ENCODE peak calls at places on chromosome 20, in seven cellular contexts. One of them, this sample, is unnamed.
A peak's percentile ranks its signal among the peaks of the same experiment; 100 is the strongest.

GRCh38 chr20:2932497-2932896 is 59.2 kb downstream of the PTPRA start:
- DNase-seq in endodermal cell: no peak
- DNase-seq in mammary epithelial cell: no peak
- DNase-seq in thyroid gland: no peak
- DNase-seq in ovary: no peak
- DNase-seq in SK-N-SH: no peak
- DNase-seq in lung: no peak
- DNase-seq in this sample: no peak

GRCh38 chr20:31951203-31951529 is 680 bp downstream of the PDRG1 start:
- DNase-seq in thyroid gland: no peak
- DNase-seq in SK-N-SH: no peak
- DNase-seq in endodermal cell: no peak
- DNase-seq in ovary: no peak
- DNase-seq in mammary epithelial cell: no peak
- DNase-seq in lung: no peak
- DNase-seq in this sample: no peak

GRCh38 chr20:11989018-11989771 is 71.5 kb downstream of the BTBD3 start:
- DNase-seq in SK-N-SH: no peak
- DNase-seq in mammary epithelial cell: no peak
- DNase-seq in endodermal cell: no peak
- DNase-seq in ovary: no peak
- DNase-seq in lung: no peak
- DNase-seq in thyroid gland: no peak
- DNase-seq in this sample: no peak

GRCh38 chr20:23584434-23585199 is 16.3 kb upstream of the CST9L start:
- DNase-seq in thyroid gland: no peak
- DNase-seq in endodermal cell: peak; percentile 71
- DNase-seq in lung: no peak
- DNase-seq in mammary epithelial cell: no peak
- DNase-seq in ovary: no peak
- DNase-seq in SK-N-SH: no peak
- DNase-seq in this sample: peak; percentile 14

GRCh38 chr20:43590036-43590391 is 723 bp upstream of the IFT52 start:
- DNase-seq in lung: no peak
- DNase-seq in ovary: no peak
- DNase-seq in SK-N-SH: peak; percentile 51
- DNase-seq in thyroid gland: no peak
- DNase-seq in endodermal cell: peak; percentile 72
- DNase-seq in mammary epithelial cell: no peak
- DNase-seq in this sample: no peak

GRCh38 chr20:63343460-63344150 is 17.5 kb downstream of the CHRNA4 start:
- DNase-seq in SK-N-SH: no peak
- DNase-seq in thyroid gland: no peak
- DNase-seq in mammary epithelial cell: no peak
- DNase-seq in lung: no peak
- DNase-seq in endodermal cell: no peak
- DNase-seq in ovary: no peak
- DNase-seq in this sample: peak; percentile 36

GRCh38 chr20:42987376-42988114 is 202.2 kb downstream of the PTPRT start:
- DNase-seq in SK-N-SH: no peak
- DNase-seq in lung: no peak
- DNase-seq in ovary: no peak
- DNase-seq in endodermal cell: no peak
- DNase-seq in thyroid gland: no peak
- DNase-seq in mammary epithelial cell: no peak
- DNase-seq in this sample: no peak

GRCh38 chr20:25364180-25364788 is 26.4 kb downstream of the ABHD12 start:
- DNase-seq in thyroid gland: no peak
- DNase-seq in endodermal cell: peak; percentile 19
- DNase-seq in mammary epithelial cell: no peak
- DNase-seq in lung: no peak
- DNase-seq in SK-N-SH: no peak
- DNase-seq in ovary: no peak
- DNase-seq in this sample: no peak

GRCh38 chr20:10094566-10095173 is 59.9 kb downstream of the ANKEF1 start:
- DNase-seq in endodermal cell: no peak
- DNase-seq in mammary epithelial cell: no peak
- DNase-seq in SK-N-SH: no peak
- DNase-seq in ovary: no peak
- DNase-seq in thyroid gland: no peak
- DNase-seq in lung: no peak
- DNase-seq in this sample: no peak

GRCh38 chr20:43375586-43375985 is 82.1 kb upstream of the SRSF6 start:
- DNase-seq in thyroid gland: no peak
- DNase-seq in endodermal cell: no peak
- DNase-seq in SK-N-SH: no peak
- DNase-seq in ovary: no peak
- DNase-seq in mammary epithelial cell: no peak
- DNase-seq in lung: no peak
- DNase-seq in this sample: no peak

GRCh38 chr20:23127506-23128279 is 41.6 kb upstream of the CD93 start:
- DNase-seq in endodermal cell: no peak
- DNase-seq in thyroid gland: no peak
- DNase-seq in ovary: no peak
- DNase-seq in mammary epithelial cell: no peak
- DNase-seq in lung: no peak
- DNase-seq in SK-N-SH: no peak
- DNase-seq in this sample: no peak

GRCh38 chr20:6007529-6008103 is 46.2 kb downstream of the LRRN4 start:
- DNase-seq in lung: no peak
- DNase-seq in endodermal cell: no peak
- DNase-seq in SK-N-SH: no peak
- DNase-seq in ovary: no peak
- DNase-seq in thyroid gland: no peak
- DNase-seq in mammary epithelial cell: no peak
- DNase-seq in this sample: no peak

GRCh38 chr20:31440012-31440659 is at the start of gene DEFB123:
- DNase-seq in SK-N-SH: no peak
- DNase-seq in mammary epithelial cell: no peak
- DNase-seq in lung: no peak
- DNase-seq in endodermal cell: peak; percentile 52
- DNase-seq in thyroid gland: no peak
- DNase-seq in ovary: no peak
- DNase-seq in this sample: no peak

GRCh38 chr20:47985092-47985850 is 200.0 kb upstream of the SULF2 start:
- DNase-seq in thyroid gland: no peak
- DNase-seq in lung: peak; percentile 58
- DNase-seq in mammary epithelial cell: peak; percentile 25
- DNase-seq in ovary: no peak
- DNase-seq in SK-N-SH: no peak
- DNase-seq in endodermal cell: peak; percentile 70
- DNase-seq in this sample: no peak

GRCh38 chr20:12331236-12331635 is 413.5 kb downstream of the BTBD3 start:
- DNase-seq in SK-N-SH: no peak
- DNase-seq in endodermal cell: no peak
- DNase-seq in ovary: no peak
- DNase-seq in mammary epithelial cell: no peak
- DNase-seq in lung: no peak
- DNase-seq in thyroid gland: peak; percentile 9
- DNase-seq in this sample: no peak

GRCh38 chr20:6671829-6672228 is 95.7 kb upstream of the BMP2 start:
- DNase-seq in ovary: no peak
- DNase-seq in thyroid gland: no peak
- DNase-seq in SK-N-SH: no peak
- DNase-seq in mammary epithelial cell: no peak
- DNase-seq in lung: no peak
- DNase-seq in endodermal cell: no peak
- DNase-seq in this sample: no peak

GRCh38 chr20:1941226-1941625 is 46.0 kb downstream of the SIRPA start:
- DNase-seq in thyroid gland: no peak
- DNase-seq in SK-N-SH: no peak
- DNase-seq in ovary: no peak
- DNase-seq in mammary epithelial cell: peak; percentile 94
- DNase-seq in lung: peak; percentile 48
- DNase-seq in endodermal cell: no peak
- DNase-seq in this sample: peak; percentile 67

GRCh38 chr20:49951160-49951559 is 15.0 kb downstream of the RNF114 start:
- DNase-seq in ovary: no peak
- DNase-seq in SK-N-SH: no peak
- DNase-seq in mammary epithelial cell: peak; percentile 65
- DNase-seq in endodermal cell: no peak
- DNase-seq in thyroid gland: no peak
- DNase-seq in lung: no peak
- DNase-seq in this sample: no peak

GRCh38 chr20:49945306-49945700 is 9.1 kb downstream of the RNF114 start:
- DNase-seq in SK-N-SH: no peak
- DNase-seq in thyroid gland: no peak
- DNase-seq in mammary epithelial cell: no peak
- DNase-seq in ovary: no peak
- DNase-seq in lung: no peak
- DNase-seq in endodermal cell: no peak
- DNase-seq in this sample: no peak

GRCh38 chr20:49945701-49946477 is 9.7 kb downstream of the RNF114 start:
- DNase-seq in SK-N-SH: no peak
- DNase-seq in mammary epithelial cell: no peak
- DNase-seq in endodermal cell: no peak
- DNase-seq in ovary: no peak
- DNase-seq in thyroid gland: no peak
- DNase-seq in lung: no peak
- DNase-seq in this sample: no peak

GRCh38 chr20:49948178-49948577 is 12.0 kb downstream of the RNF114 start:
- DNase-seq in ovary: no peak
- DNase-seq in thyroid gland: no peak
- DNase-seq in mammary epithelial cell: no peak
- DNase-seq in endodermal cell: no peak
- DNase-seq in SK-N-SH: no peak
- DNase-seq in lung: no peak
- DNase-seq in this sample: no peak

DNA sequence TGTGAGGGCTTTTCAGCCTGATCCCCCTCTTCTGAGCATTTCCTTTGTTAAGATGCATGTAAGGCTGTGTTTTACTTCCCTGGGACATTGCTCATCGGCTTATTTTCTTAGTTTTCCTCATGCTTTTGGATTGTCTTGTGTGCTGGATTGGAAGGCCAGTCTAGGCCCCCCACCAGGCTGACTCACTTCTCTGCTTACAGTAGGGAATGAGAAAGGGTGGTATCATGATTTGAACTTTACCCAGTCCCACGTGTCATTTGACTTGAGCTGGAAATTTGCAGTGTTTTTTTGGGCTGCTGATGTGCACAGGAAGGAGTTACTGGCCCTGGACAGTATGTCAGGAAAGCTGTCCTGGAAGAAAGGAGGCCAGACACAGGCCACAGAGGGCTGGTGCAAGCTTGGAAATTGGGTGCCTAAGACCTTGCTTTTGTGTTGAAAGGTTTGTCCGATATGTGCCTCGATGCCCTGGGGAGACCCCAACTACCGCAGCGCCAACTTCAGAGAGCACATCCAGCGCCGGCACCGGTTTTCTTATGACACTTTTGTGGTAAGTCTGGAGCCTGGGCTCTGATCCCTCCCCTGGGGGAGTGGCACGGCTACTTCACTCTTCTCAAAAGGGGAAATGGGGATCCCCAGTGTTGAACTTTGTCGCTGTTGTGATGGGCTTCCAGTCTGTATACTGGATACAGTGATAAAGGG is 12.8 kb downstream of the RNF114 start:
- DNase-seq in thyroid gland: no peak
- DNase-seq in lung: no peak
- DNase-seq in mammary epithelial cell: no peak
- DNase-seq in ovary: no peak
- DNase-seq in SK-N-SH: no peak
- DNase-seq in endodermal cell: no peak
- DNase-seq in this sample: no peak
- H3K4me1 ChIP-seq in thyroid gland: no peaks in the 10 kb centered on the region
- H3K4me1 ChIP-seq in lung: no peaks in the 10 kb centered on the region
- H3K4me1 ChIP-seq in mammary epithelial cell: peaks cover 12% of the 10 kb centered on the region
- H3K4me1 ChIP-seq in ovary: no peaks in the 10 kb centered on the region
- H3K4me1 ChIP-seq in SK-N-SH: peaks cover 25% of the 10 kb centered on the region
- H3K4me1 ChIP-seq in endodermal cell: no peaks in the 10 kb centered on the region
- H3K4me1 ChIP-seq in this sample: no peaks in the 10 kb centered on the region

GRCh38 chr20:33788351-33789049 is 22.6 kb upstream of the CHMP4B start:
- DNase-seq in thyroid gland: peak; percentile 58
- DNase-seq in SK-N-SH: no peak
- DNase-seq in mammary epithelial cell: no peak
- DNase-seq in ovary: no peak
- DNase-seq in lung: no peak
- DNase-seq in endodermal cell: no peak
- DNase-seq in this sample: no peak
- H3K4me1 ChIP-seq in thyroid gland: peaks cover 17% of the 10 kb centered on the region
- H3K4me1 ChIP-seq in SK-N-SH: peaks cover 7% of the 10 kb centered on the region
- H3K4me1 ChIP-seq in mammary epithelial cell: peaks cover 27% of the 10 kb centered on the region
- H3K4me1 ChIP-seq in ovary: no peaks in the 10 kb centered on the region
- H3K4me1 ChIP-seq in lung: peaks cover 21% of the 10 kb centered on the region
- H3K4me1 ChIP-seq in endodermal cell: no peaks in the 10 kb centered on the region
- H3K4me1 ChIP-seq in this sample: peaks cover 9% of the 10 kb centered on the region

DNA sequence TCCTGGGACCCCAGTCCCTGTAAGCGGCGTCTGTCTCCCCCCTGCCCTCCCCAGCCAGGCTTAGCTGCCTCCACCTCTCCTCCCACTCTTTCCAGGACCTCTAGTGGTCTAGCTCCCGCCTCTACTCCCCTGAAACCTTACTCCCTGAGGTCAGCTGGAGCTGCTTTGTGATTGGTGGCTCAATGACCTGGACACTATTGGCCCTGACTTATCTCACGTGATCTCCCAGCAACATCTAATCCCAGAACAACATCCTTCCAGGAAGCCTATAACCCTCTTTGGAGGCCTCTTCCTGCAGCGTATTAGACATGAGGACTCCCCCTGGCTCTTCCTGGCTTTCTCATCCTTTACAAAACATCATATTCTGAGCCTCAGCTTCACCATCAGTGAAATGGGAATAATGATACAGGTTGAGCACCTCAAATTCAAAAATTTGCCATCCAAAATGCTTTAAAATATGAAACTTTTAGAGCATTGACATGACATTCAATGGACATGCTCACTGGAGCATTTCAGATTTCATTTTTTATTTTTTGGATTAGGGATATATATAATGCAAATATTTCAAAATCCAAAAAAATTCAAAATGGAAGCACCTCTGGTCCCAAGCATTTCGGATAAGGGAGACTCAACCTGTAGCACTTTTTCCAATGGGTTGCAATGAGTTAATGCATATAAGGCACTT is 16.3 kb upstream of the SRC start:
- DNase-seq in thyroid gland: no peak
- DNase-seq in endodermal cell: no peak
- DNase-seq in ovary: no peak
- DNase-seq in lung: no peak
- DNase-seq in mammary epithelial cell: no peak
- DNase-seq in SK-N-SH: no peak
- DNase-seq in this sample: no peak
- H3K4me1 ChIP-seq in thyroid gland: no peaks in the 10 kb centered on the region
- H3K4me1 ChIP-seq in endodermal cell: peaks cover 4% of the 10 kb centered on the region
- H3K4me1 ChIP-seq in ovary: peaks cover 5% of the 10 kb centered on the region
- H3K4me1 ChIP-seq in lung: no peaks in the 10 kb centered on the region
- H3K4me1 ChIP-seq in mammary epithelial cell: peaks cover 20% of the 10 kb centered on the region
- H3K4me1 ChIP-seq in SK-N-SH: no peaks in the 10 kb centered on the region
- H3K4me1 ChIP-seq in this sample: peaks cover 5% of the 10 kb centered on the region

DNA sequence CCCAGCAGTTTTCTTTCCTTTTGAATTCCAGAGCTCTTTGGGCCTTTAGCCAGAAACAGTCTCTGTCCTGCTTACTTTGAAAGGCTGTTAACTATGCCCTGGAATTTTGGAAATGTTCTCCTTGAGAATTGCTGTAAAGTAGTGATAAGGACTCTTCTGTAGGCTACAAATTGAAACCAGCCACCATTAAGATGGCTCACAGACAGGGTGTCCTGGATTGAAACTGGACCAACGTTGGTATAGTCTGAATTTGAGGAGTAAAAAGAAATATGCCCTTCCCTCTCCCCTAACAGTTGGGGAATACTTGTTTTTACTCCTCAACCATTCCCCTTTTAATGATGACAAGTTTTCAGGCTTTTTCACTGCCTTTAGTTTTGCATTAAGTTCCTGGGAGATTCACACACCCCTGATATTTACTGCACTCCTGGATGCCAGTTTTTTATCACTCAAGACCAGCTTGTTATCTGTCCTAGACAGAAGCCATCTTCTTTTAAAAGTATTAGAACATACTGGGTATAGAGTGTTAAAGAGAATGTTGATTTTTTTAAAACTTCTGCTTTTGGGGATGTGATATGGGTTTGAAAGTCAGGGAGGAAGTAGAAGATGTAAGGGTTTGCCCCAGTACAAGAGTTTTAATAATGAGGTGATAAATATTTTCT is 21.9 kb downstream of the TOP1 start:
- DNase-seq in endodermal cell: no peak
- DNase-seq in ovary: no peak
- DNase-seq in lung: no peak
- DNase-seq in mammary epithelial cell: no peak
- DNase-seq in SK-N-SH: no peak
- DNase-seq in thyroid gland: peak; percentile 45
- DNase-seq in this sample: no peak
- H3K4me1 ChIP-seq in endodermal cell: peaks cover 7% of the 10 kb centered on the region
- H3K4me1 ChIP-seq in ovary: peaks cover 28% of the 10 kb centered on the region
- H3K4me1 ChIP-seq in lung: peaks cover 11% of the 10 kb centered on the region
- H3K4me1 ChIP-seq in mammary epithelial cell: peaks cover 48% of the 10 kb centered on the region
- H3K4me1 ChIP-seq in SK-N-SH: peaks cover 69% of the 10 kb centered on the region
- H3K4me1 ChIP-seq in thyroid gland: peaks cover 88% of the 10 kb centered on the region
- H3K4me1 ChIP-seq in this sample: peaks cover 10% of the 10 kb centered on the region

This sample was measured in right cardiac atrium.